ENCODE peak calls at places on chromosomes 5 and 9, in ten cellular contexts. R is colonic mucosa, Q is DND-41, B is Karpas-422, C is aorta, T is kidney, O is spleen, X is osteoblast, U is sigmoid colon, W is fibroblast of lung. H is an unnamed sample.

GRCh38 chr5:15575566-15576195 is 75.7 kb downstream of the FBXL7 start:
- DNase-seq in B (no peak), X (no peak), T (no peak), Q (no peak), U (no peak), O (no peak), C (no peak), R (no peak), W (no peak), H (no peak)

GRCh38 chr9:35716236-35716635 is 15.8 kb downstream of the TLN1 start:
- DNase-seq in X (peak; percentile 51), O (no peak), B (no peak), Q (no peak), C (peak; percentile 67), R (no peak), T (peak; percentile 59), W (no peak), U (peak; percentile 74), H (no peak)

GRCh38 chr9:23798325-23798724 is 27.7 kb downstream of the ELAVL2 start:
- DNase-seq in O (no peak), W (no peak), Q (no peak), B (no peak), U (no peak), T (no peak), X (no peak), R (no peak), C (no peak), H (no peak)

GRCh38 chr5:9456435-9457042 is 89.3 kb downstream of the SEMA5A start:
- DNase-seq in U (no peak), O (no peak), Q (no peak), C (no peak), X (peak; percentile 86), R (no peak), T (no peak), B (no peak), W (peak; percentile 95), H (no peak)

GRCh38 chr9:35976726-35977125 is 18.8 kb upstream of the OR2S2 start:
- DNase-seq in X (no peak), C (no peak), U (no peak), R (no peak), B (no peak), O (no peak), W (no peak), Q (no peak), T (no peak), H (no peak)

GRCh38 chr5:151239237-151239861 is 13.6 kb upstream of the GM2A start:
- DNase-seq in R (peak; percentile 53), Q (no peak), B (peak; percentile 93), X (peak; percentile 91), W (peak; percentile 45), U (peak; percentile 93), O (peak; percentile 93), T (peak; percentile 91), C (peak; percentile 94), H (peak; percentile 77)

GRCh38 chr5:96641368-96641767 is 20.8 kb upstream of the CAST start:
- DNase-seq in B (no peak), R (no peak), W (peak; percentile 41), T (no peak), O (no peak), X (no peak), C (no peak), U (no peak), Q (no peak), H (no peak)

GRCh38 chr5:14428302-14429081 is 153.1 kb upstream of the OTULINL start:
- DNase-seq in T (no peak), W (peak; percentile 80), Q (no peak), C (no peak), O (no peak), U (no peak), B (no peak), X (peak; percentile 90), R (no peak), H (peak; percentile 60)

GRCh38 chr5:61280205-61280604 is 51.9 kb upstream of the ZSWIM6 start:
- DNase-seq in U (no peak), Q (no peak), T (no peak), O (no peak), X (peak; percentile 78), R (no peak), W (peak; percentile 90), B (peak; percentile 70), C (no peak), H (peak; percentile 68)

GRCh38 chr9:125652771-125653170 is 54.2 kb downstream of the MAPKAP1 start:
- DNase-seq in R (no peak), C (no peak), W (peak; percentile 19), X (no peak), T (no peak), U (no peak), Q (no peak), O (no peak), B (no peak), H (no peak)
- H3K4me1 ChIP-seq in R (no peaks in the 10 kb centered on the region), C (peaks cover 2% of the 10 kb centered on the region), W (peaks cover 9% of the 10 kb centered on the region), X (peaks cover 55% of the 10 kb centered on the region), T (peaks cover 4% of the 10 kb centered on the region), U (peaks cover 7% of the 10 kb centered on the region), Q (no peaks in the 10 kb centered on the region), O (peaks cover 17% of the 10 kb centered on the region), B (peaks cover 11% of the 10 kb centered on the region), H (peaks cover 28% of the 10 kb centered on the region)

GRCh38 chr9:137156567-137157375 is 13.1 kb downstream of the LRRC26 start:
- DNase-seq in U (no peak), Q (peak; percentile 20), B (peak; percentile 72), T (no peak), R (peak; percentile 61), C (no peak), W (no peak), O (no peak), X (no peak), H (peak; percentile 39)
- H3K4me1 ChIP-seq in U (peaks cover 13% of the 10 kb centered on the region), Q (no peaks in the 10 kb centered on the region), B (no peaks in the 10 kb centered on the region), T (peaks cover 2% of the 10 kb centered on the region), R (no peaks in the 10 kb centered on the region), C (no peaks in the 10 kb centered on the region), W (no peaks in the 10 kb centered on the region), O (peaks cover 6% of the 10 kb centered on the region), X (no peaks in the 10 kb centered on the region), H (no peaks in the 10 kb centered on the region)

GRCh38 chr5:93425102-93425501 is 155.9 kb downstream of the NR2F1-AS1 start:
- DNase-seq in U (no peak), W (peak; percentile 40), T (no peak), X (no peak), B (no peak), R (no peak), Q (no peak), O (no peak), C (no peak), H (no peak)

GRCh38 chr5:93430673-93431192 is 150.3 kb downstream of the NR2F1-AS1 start:
- DNase-seq in Q (no peak), C (no peak), O (no peak), B (no peak), R (no peak), U (no peak), W (no peak), X (no peak), T (no peak), H (no peak)

GRCh38 chr5:93428868-93429267 is 152.2 kb downstream of the NR2F1-AS1 start:
- DNase-seq in B (no peak), R (no peak), X (no peak), W (peak; percentile 80), C (no peak), U (no peak), T (no peak), Q (no peak), O (no peak), H (peak; percentile 91)

GRCh38 chr5:93430139-93430538 is 150.9 kb downstream of the NR2F1-AS1 start:
- DNase-seq in T (no peak), O (no peak), X (no peak), C (no peak), Q (no peak), U (no peak), W (no peak), R (no peak), B (no peak), H (no peak)

DNA sequence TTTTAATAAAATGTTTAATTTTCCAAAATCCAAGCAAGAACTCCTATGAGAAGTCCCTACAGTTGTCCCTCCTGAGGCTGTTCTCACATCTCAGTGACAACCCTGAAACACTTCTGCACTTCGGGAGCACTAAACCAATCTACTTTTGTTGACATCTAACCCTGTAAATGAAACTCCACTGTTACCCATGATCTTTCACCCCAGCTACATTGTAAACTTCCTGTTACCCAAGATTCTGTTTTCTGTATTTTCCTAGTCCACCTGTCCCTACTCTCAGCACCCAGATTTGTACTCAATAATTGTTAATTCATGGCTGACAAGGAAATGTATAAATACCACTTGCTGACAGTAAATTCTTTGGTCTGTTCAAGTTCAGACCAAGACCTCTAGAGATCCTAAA is 153.7 kb downstream of the NR2F1-AS1 start:
- DNase-seq in T (no peak), Q (no peak), R (no peak), B (no peak), O (no peak), X (no peak), W (no peak), U (no peak), C (no peak), H (no peak)
- H3K4me1 ChIP-seq in T (no peaks in the 10 kb centered on the region), Q (no peaks in the 10 kb centered on the region), R (no peaks in the 10 kb centered on the region), B (no peaks in the 10 kb centered on the region), O (no peaks in the 10 kb centered on the region), X (no peaks in the 10 kb centered on the region), W (no peaks in the 10 kb centered on the region), U (peaks cover 8% of the 10 kb centered on the region), C (no peaks in the 10 kb centered on the region), H (peaks cover 38% of the 10 kb centered on the region)

GRCh38 chr9:72128526-72128925 is 20.7 kb upstream of the GDA start:
- DNase-seq in C (no peak), T (no peak), Q (no peak), X (no peak), O (no peak), W (no peak), U (no peak), B (no peak), R (no peak), H (no peak)

GRCh38 chr9:72131206-72131605 is 18.0 kb upstream of the GDA start:
- DNase-seq in U (no peak), T (no peak), R (no peak), W (no peak), C (no peak), O (no peak), B (no peak), Q (no peak), X (no peak), H (no peak)

GRCh38 chr9:72124947-72125346 is 24.3 kb upstream of the GDA start:
- DNase-seq in O (no peak), U (no peak), C (no peak), R (no peak), T (no peak), X (no peak), Q (no peak), B (no peak), W (no peak), H (no peak)

GRCh38 chr9:72129271-72130156 is 19.7 kb upstream of the GDA start:
- DNase-seq in Q (no peak), T (no peak), B (no peak), C (no peak), O (no peak), U (no peak), X (no peak), R (peak; percentile 68), W (no peak), H (no peak)

GRCh38 chr9:72127753-72128152 is 21.5 kb upstream of the GDA start:
- DNase-seq in W (no peak), T (no peak), Q (no peak), R (no peak), O (no peak), C (no peak), U (no peak), X (no peak), B (no peak), H (no peak)
- H3K4me1 ChIP-seq in W (no peaks in the 10 kb centered on the region), T (no peaks in the 10 kb centered on the region), Q (no peaks in the 10 kb centered on the region), R (no peaks in the 10 kb centered on the region), O (no peaks in the 10 kb centered on the region), C (no peaks in the 10 kb centered on the region), U (no peaks in the 10 kb centered on the region), X (no peaks in the 10 kb centered on the region), B (no peaks in the 10 kb centered on the region), H (no peaks in the 10 kb centered on the region)